ENCODE peak calls at places on chromosomes 4 and X, in five cellular contexts. F is activated B cell treated with CpG ODN at 0.5 μM for 24 hours, V is GM10248, O is progenitor cell of endocrine pancreas, G is left lung. N is an unnamed sample.

GRCh38 chr4:53592128-53592527 is 842 bp upstream of the LNX1 start:
- DNase-seq in G (no peak), O (no peak), F (no peak), V (no peak), N (no peak)

GRCh38 chr4:21569638-21570037 is 378.9 kb downstream of the KCNIP4 start:
- DNase-seq in O (no peak), F (no peak), V (no peak), G (no peak), N (no peak)

GRCh38 chr4:82718067-82718935 is 80.3 kb downstream of the SCD5 start:
- DNase-seq in V (no peak), O (no peak), F (no peak), G (no peak), N (no peak)

GRCh38 chr4:32435320-32435719 is 1715.2 kb downstream of the PCDH7 start:
- DNase-seq in O (no peak), V (no peak), F (no peak), G (no peak), N (no peak)

GRCh38 chr4:4422856-4423485 is 36.1 kb downstream of the NSG1 start:
- DNase-seq in O (no peak), V (no peak), G (no peak), F (no peak), N (no peak)

GRCh38 chr4:20248155-20248558 is 3.5 kb upstream of the SLIT2 start:
- DNase-seq in F (no peak), O (no peak), G (no peak), V (peak; percentile 16), N (no peak)

GRCh38 chr4:137674066-137674465 is 141.8 kb upstream of the PCDH18 start:
- DNase-seq in V (no peak), O (no peak), G (no peak), F (no peak), N (no peak)

GRCh38 chrX:112760697-112761096 is 79.9 kb downstream of the AMOT start:
- DNase-seq in G (no peak), V (no peak), F (no peak), O (no peak), N (no peak)

GRCh38 chr4:153750197-153750817 is 9.5 kb downstream of the RNF175 start:
- DNase-seq in O (peak; percentile 69), G (no peak), F (no peak), V (peak; percentile 60), N (no peak)

GRCh38 chrX:23511783-23512182 is 155.5 kb upstream of the PRDX4 start:
- DNase-seq in V (no peak), O (no peak), G (no peak), F (no peak), N (no peak)

GRCh38 chr4:183105092-183105491 is 6.0 kb downstream of the WWC2 start:
- DNase-seq in G (no peak), V (no peak), O (no peak), F (no peak), N (no peak)

GRCh38 chrX:155718964-155719586 is 106.3 kb upstream of the TMLHE start:
- DNase-seq in V (no peak), G (no peak), F (no peak), O (no peak), N (no peak)

GRCh38 chr4:91769912-91770311 is 533.9 kb upstream of the GRID2 start:
- DNase-seq in F (no peak), V (no peak), O (no peak), G (no peak), N (no peak)

GRCh38 chrX:48933757-48934156 is 14.9 kb upstream of the PIM2 start:
- DNase-seq in G (no peak), F (no peak), O (no peak), V (peak; percentile 45), N (no peak)

GRCh38 chr4:102535398-102536082 is 34.4 kb downstream of the NFKB1 start:
- DNase-seq in O (no peak), V (peak; percentile 22), F (no peak), G (no peak), N (no peak)

GRCh38 chr4:35934370-35934981 is 309.8 kb downstream of the ARAP2 start:
- DNase-seq in F (no peak), O (no peak), G (no peak), V (no peak), N (no peak)

GRCh38 chr4:80173387-80173786 is 23.9 kb upstream of the PRDM8 start:
- DNase-seq in O (no peak), G (no peak), F (no peak), V (no peak), N (no peak)

GRCh38 chr4:163623787-163624186 is 129.3 kb downstream of the TMA16 start:
- DNase-seq in V (no peak), F (no peak), G (no peak), O (no peak), N (no peak)

GRCh38 chrX:1554469-1555210 is 17.7 kb upstream of the P2RY8 start:
- DNase-seq in V (no peak), G (no peak), O (no peak), F (peak; percentile 38), N (no peak)

GRCh38 chr4:23234018-23234417 is 541.3 kb downstream of the GBA3 start:
- DNase-seq in V (no peak), O (no peak), F (no peak), G (no peak), N (no peak)

GRCh38 chr4:133247861-133248260 is 98.8 kb downstream of the PCDH10 start:
- DNase-seq in G (no peak), V (no peak), O (no peak), F (no peak), N (no peak)

GRCh38 chrX:30935985-30936384 is 46.9 kb upstream of the TAB3 start:
- DNase-seq in V (no peak), G (no peak), F (no peak), O (no peak), N (no peak)

GRCh38 chr4:569958-570667 is 6.0 kb downstream of the TMEM271 start:
- DNase-seq in V (no peak), F (no peak), O (no peak), G (peak; percentile 45), N (no peak)

GRCh38 chr4:180486342-180486741 is 1756.9 kb upstream of the TENM3 start:
- DNase-seq in F (no peak), V (no peak), O (no peak), G (no peak), N (no peak)

GRCh38 chr4:53990641-53991040 is 73.8 kb downstream of the CHIC2 start:
- DNase-seq in G (no peak), O (no peak), V (no peak), F (no peak), N (no peak)

GRCh38 chrX:39809326-39809725 is 288.4 kb downstream of the BCOR start:
- DNase-seq in F (no peak), G (no peak), O (no peak), V (no peak), N (no peak)

GRCh38 chrX:130789793-130790192 is 113.2 kb downstream of the ENOX2 start:
- DNase-seq in F (no peak), V (no peak), O (no peak), G (no peak), N (no peak)

GRCh38 chr4:76083386-76083785 is 8.9 kb downstream of the ART3 start:
- DNase-seq in V (no peak), G (no peak), O (no peak), F (no peak), N (no peak)

GRCh38 chr4:76088719-76089118 is 14.2 kb downstream of the ART3 start:
- DNase-seq in G (no peak), V (no peak), O (no peak), F (no peak), N (no peak)

GRCh38 chr4:76084542-76084941 is 10.0 kb downstream of the ART3 start:
- DNase-seq in G (no peak), F (no peak), O (no peak), V (no peak), N (no peak)

GRCh38 chr4:76090241-76090691 is 15.8 kb downstream of the ART3 start:
- DNase-seq in G (no peak), O (no peak), F (no peak), V (peak; percentile 41), N (no peak)

DNA sequence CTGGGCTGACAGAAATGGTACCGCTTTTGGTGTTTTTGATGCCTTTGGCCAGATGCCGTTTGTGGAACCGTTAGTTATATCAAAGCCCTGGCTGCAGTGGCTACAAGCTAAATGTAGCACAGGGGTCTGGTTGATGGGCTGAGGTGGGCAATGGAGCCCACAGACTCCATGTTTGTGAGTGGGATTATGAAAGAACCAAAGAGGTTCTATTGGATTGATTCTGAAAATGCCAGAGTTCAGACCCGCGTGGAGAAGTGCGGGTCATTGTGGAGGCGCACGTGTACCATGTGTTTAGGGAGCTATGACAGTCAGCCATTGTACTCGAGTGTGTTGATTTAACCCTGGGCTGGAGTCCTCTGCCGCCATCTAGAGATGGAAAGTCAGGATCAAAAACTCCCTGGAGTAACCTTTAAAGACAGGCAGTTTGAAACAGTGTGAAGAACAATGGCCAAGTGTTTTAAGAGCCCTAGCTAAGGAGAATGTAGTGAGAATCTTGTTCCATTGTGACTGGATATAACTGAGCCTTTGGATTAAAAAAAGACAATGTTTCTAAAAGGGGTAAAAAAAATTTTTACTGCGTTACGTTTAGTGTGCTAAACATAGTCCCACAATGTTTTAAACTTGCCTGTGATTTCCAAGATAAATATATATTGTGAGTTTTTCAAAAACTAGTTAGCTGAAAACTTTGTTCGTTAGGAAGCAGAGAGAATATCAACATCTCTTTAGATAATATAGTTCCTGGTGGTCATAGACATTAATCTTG is 12.7 kb downstream of the ART3 start:
- DNase-seq in G (no peak), V (peak; percentile 31), O (peak; percentile 17), F (no peak), N (peak; percentile 31)
- TF ChIP-seq CTCF in G (no peak), V (peak; percentile 21), O (peak; percentile 69), F (no peak), N (peak; percentile 70)

DNA sequence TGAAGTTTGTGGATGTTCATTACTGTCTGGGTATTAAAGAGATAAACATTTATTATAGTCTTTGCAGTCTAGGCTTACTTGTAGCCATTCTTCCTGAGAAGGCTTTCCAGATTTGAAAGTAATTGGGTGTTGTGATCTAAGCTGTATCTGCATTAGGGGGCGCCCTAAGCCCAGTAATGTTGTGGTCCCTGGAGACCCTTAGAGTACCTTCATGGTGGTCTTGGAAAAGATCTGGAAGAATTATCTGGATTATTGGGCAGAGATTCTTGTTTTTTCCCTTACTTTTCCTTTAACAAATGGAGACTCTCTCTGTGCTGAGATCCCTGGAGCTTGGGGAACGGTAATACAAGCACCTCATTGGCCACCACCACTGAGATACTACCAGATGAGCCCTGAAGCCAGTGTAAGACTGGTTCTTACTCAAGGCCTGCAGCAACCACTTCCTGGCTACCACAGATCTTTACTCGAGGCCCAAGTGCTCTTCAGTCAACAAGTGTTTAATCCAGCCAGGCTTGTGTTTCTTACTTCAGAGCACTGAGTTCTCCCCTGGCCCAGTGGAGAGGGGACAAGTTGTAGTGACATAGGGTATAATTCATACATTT is 63.1 kb downstream of the RTL3 start:
- DNase-seq in O (no peak), V (no peak), G (no peak), F (no peak), N (no peak)
- TF ChIP-seq CTCF in O (peak; percentile 22), V (no peak), G (no peak), F (no peak), N (no peak)

GRCh38 chr4:139603576-139604387 is 47.8 kb upstream of the SETD7 start:
- DNase-seq in V (peak; percentile 45), G (no peak), O (peak; percentile 26), F (no peak), N (no peak)
- TF ChIP-seq CTCF in V (peak; percentile 59), G (peak; percentile 51), O (peak; percentile 72), F (no peak), N (peak; percentile 84)

DNA sequence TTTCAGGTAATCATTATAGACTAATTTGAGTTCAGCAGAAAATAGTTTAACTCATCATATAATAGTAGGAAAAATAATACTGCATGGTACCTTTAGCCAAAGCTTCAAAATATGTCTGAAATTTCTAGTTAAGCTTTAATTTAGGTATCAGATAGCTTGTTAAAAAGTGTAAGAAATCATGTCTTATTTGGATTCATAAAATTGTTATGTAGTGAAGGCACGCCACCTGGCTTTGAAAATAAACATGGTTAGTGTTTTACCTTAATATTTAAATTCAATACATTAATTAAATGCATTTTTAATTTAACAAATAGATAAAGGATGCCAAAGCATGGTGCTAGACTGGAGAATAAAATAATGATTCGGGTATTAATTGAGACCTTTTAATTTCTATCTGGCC is 211.4 kb downstream of the FSTL5 start:
- DNase-seq in F (no peak), O (no peak), G (no peak), V (no peak), N (no peak)
- TF ChIP-seq CTCF in F (no peak), O (no peak), G (no peak), V (no peak), N (peak; percentile 45)